ENCODE peak calls at places on chromosomes 3 and 15, in nine cellular contexts. Y is HEK293T, R is T-helper 2 cell, W is Ammon's horn, P is M059J, U is AG20443, F is NCI-H460, O is NCI-H1930, X is left lobe of liver. D is an unnamed sample.

GRCh38 chr3:129867506-129868124 is 25.9 kb downstream of the TMCC1 start:
- DNase-seq in Y (no peak), R (no peak), W (no peak), P (no peak), U (no peak), F (no peak), O (no peak), X (no peak), D (no peak)

GRCh38 chr3:72655151-72655551 is 193.1 kb downstream of the SHQ1 start:
- DNase-seq in Y (no peak), R (no peak), W (peak), P (peak), U (peak), F (no peak), O (no peak), X (no peak), D (no peak)

GRCh38 chr3:113086506-113087461 is 96.0 kb downstream of the GTPBP8 start:
- DNase-seq in Y (no peak), R (peak), W (no peak), P (peak), U (no peak), F (no peak), O (no peak), X (no peak), D (no peak)

GRCh38 chr15:88428053-88428452 is 39.1 kb downstream of the MRPL46 start:
- DNase-seq in Y (no peak), R (no peak), W (no peak), P (no peak), U (no peak), F (no peak), O (no peak), X (no peak), D (no peak)

GRCh38 chr15:69914960-69915359 is 182.8 kb downstream of the TLE3 start:
- DNase-seq in Y (no peak), R (no peak), W (peak), P (no peak), U (no peak), F (no peak), O (no peak), X (no peak), D (no peak)

GRCh38 chr3:184538600-184539431 is 22.8 kb upstream of the EPHB3 start:
- DNase-seq in Y (no peak), R (no peak), W (no peak), P (no peak), U (no peak), F (no peak), O (no peak), X (no peak), D (no peak)

GRCh38 chr3:77134801-77135200 is 94.9 kb downstream of the ROBO2 start:
- DNase-seq in Y (no peak), R (no peak), W (no peak), P (no peak), U (no peak), F (no peak), O (no peak), X (no peak), D (no peak)

GRCh38 chr15:74252291-74253080 is 16.4 kb downstream of the CCDC33 start:
- DNase-seq in Y (no peak), R (no peak), W (no peak), P (no peak), U (peak), F (no peak), O (no peak), X (no peak), D (no peak)

GRCh38 chr3:99789322-99789721 is 28.3 kb upstream of the CMSS1 start:
- DNase-seq in Y (peak), R (peak), W (peak), P (peak), U (peak), F (peak), O (peak), X (no peak), D (peak)

GRCh38 chr15:55279746-55280351 is 9.8 kb downstream of the RAB27A start:
- DNase-seq in Y (no peak), R (peak), W (no peak), P (peak), U (peak), F (no peak), O (no peak), X (no peak), D (peak)

GRCh38 chr15:49079340-49080039 is 33.2 kb upstream of the SECISBP2L start:
- DNase-seq in Y (no peak), R (no peak), W (no peak), P (no peak), U (no peak), F (no peak), O (no peak), X (no peak), D (no peak)

D was measured in AG08396.